ENCODE peak calls at places on chromosomes 1 and 21, in nine cellular contexts. X is H9; P is T-cell; S is NCI-H446; D is HS-27A; B is cardiac muscle cell; R is DMS79 treated with DMSO at 0.1 percent for 48 hours; E is activated naive CD8-positive, alpha-beta T cell treated with anti-CD3 and anti-CD28 coated beads, Interleukin-2, amount 10 ng/mL, durations not matched to agents 7 days and 5 days; O is lower lobe of right lung. K is an unnamed sample.

GRCh38 chr21:45409466-45410150 is 4.6 kb downstream of the COL18A1 start:
- DNase-seq in X (no peak), O (no peak), S (no peak), P (no peak), E (no peak), D (no peak), R (no peak), B (no peak), K (no peak)

GRCh38 chr1:162726539-162726938 is 64.0 kb upstream of the HSD17B7 start:
- DNase-seq in R (no peak), B (no peak), P (no peak), O (no peak), X (no peak), S (no peak), D (no peak), E (no peak), K (no peak)

GRCh38 chr1:177444997-177445746 is 274.4 kb downstream of the BRINP2 start:
- DNase-seq in X (no peak), D (no peak), R (no peak), P (no peak), E (no peak), S (no peak), B (no peak), O (no peak), K (no peak)

GRCh38 chr1:119827010-119827409 is 15.8 kb upstream of the REG4 start:
- DNase-seq in S (no peak), P (no peak), X (no peak), E (no peak), O (no peak), D (no peak), R (no peak), B (peak; percentile 6), K (peak; percentile 6)

GRCh38 chr1:167795810-167796740 is 74.3 kb downstream of the MPZL1 start:
- DNase-seq in S (no peak), B (peak; percentile 71), P (no peak), O (no peak), D (no peak), E (no peak), X (no peak), R (no peak), K (no peak)

GRCh38 chr1:1435094-1435903 is at the start of gene VWA1:
- DNase-seq in O (peak; percentile 72), X (no peak), S (peak; percentile 17), E (peak; percentile 90), B (peak; percentile 80), P (peak; percentile 24), D (no peak), R (peak; percentile 18), K (peak; percentile 54)

GRCh38 chr1:182391028-182391361 is 595 bp downstream of the GLUL start:
- DNase-seq in E (no peak), B (no peak), R (no peak), D (no peak), O (peak; percentile 48), X (no peak), P (no peak), S (peak; percentile 41), K (no peak)

GRCh38 chr1:13517193-13517812 is 3.5 kb upstream of the LRRC38 start:
- DNase-seq in X (peak; percentile 75), E (no peak), O (no peak), P (no peak), S (no peak), D (no peak), R (no peak), B (peak; percentile 30), K (no peak)

GRCh38 chr1:27044613-27045091 is 32.0 kb upstream of the TENT5B start:
- DNase-seq in B (peak; percentile 83), X (peak; percentile 92), D (peak; percentile 63), P (peak; percentile 85), E (peak; percentile 95), S (peak; percentile 74), O (peak; percentile 88), R (peak; percentile 84), K (peak; percentile 83)

GRCh38 chr1:171219751-171220385 is 28.4 kb upstream of the FMO1 start:
- DNase-seq in E (no peak), R (no peak), S (no peak), O (no peak), B (peak; percentile 95), P (no peak), X (peak; percentile 71), D (no peak), K (no peak)

GRCh38 chr1:32316906-32317282 is 19.1 kb downstream of the MARCKSL1 start:
- DNase-seq in R (no peak), B (no peak), S (no peak), D (no peak), E (no peak), O (no peak), P (no peak), X (no peak), K (no peak)

GRCh38 chr21:45001134-45002095 is 61.6 kb downstream of the SLX9 start:
- DNase-seq in S (no peak), O (peak; percentile 47), B (peak; percentile 77), R (no peak), D (peak; percentile 53), X (no peak), P (no peak), E (no peak), K (no peak)

GRCh38 chr1:159012495-159012894 is 2.8 kb downstream of the IFI16 start:
- DNase-seq in E (peak; percentile 41), S (no peak), X (no peak), B (peak; percentile 45), P (peak; percentile 36), O (no peak), D (no peak), R (no peak), K (peak; percentile 90)

GRCh38 chr1:203202431-203203245 is 16.1 kb upstream of the CHI3L1 start:
- DNase-seq in P (no peak), E (no peak), X (no peak), S (no peak), O (no peak), D (no peak), R (no peak), B (peak; percentile 99), K (no peak)

GRCh38 chr1:228332797-228333738 is 73.6 kb downstream of the TRIM11 start:
- DNase-seq in X (peak; percentile 15), B (no peak), D (no peak), R (no peak), P (no peak), O (peak; percentile 28), E (peak; percentile 14), S (no peak), K (no peak)

GRCh38 chr21:45439171-45439872 is 34.4 kb downstream of the COL18A1 start:
- DNase-seq in E (peak; percentile 92), P (peak; percentile 81), B (peak; percentile 94), O (peak; percentile 87), X (peak; percentile 86), S (peak; percentile 32), R (peak; percentile 39), D (peak; percentile 33), K (peak; percentile 90)

GRCh38 chr1:185570962-185571361 is 163.2 kb upstream of the HMCN1 start:
- DNase-seq in X (no peak), D (no peak), O (no peak), R (no peak), S (no peak), E (no peak), B (no peak), P (no peak), K (no peak)

GRCh38 chr21:31173881-31174555 is 135.7 kb upstream of the KRTAP19-8 start:
- DNase-seq in S (no peak), X (no peak), B (peak; percentile 49), R (no peak), E (no peak), P (peak; percentile 49), D (no peak), O (peak; percentile 61), K (no peak)

GRCh38 chr21:42499430-42500106 is 3.5 kb upstream of the RSPH1 start:
- DNase-seq in S (no peak), X (no peak), R (no peak), B (no peak), D (no peak), O (no peak), E (no peak), P (no peak), K (no peak)

GRCh38 chr1:37394574-37395464 is 79.6 kb upstream of the ZC3H12A start:
- DNase-seq in E (no peak), P (no peak), D (no peak), R (peak; percentile 70), X (peak; percentile 95), S (no peak), B (no peak), O (no peak), K (no peak)

GRCh38 chr1:28112388-28113311 is 24.2 kb upstream of the EYA3 start:
- DNase-seq in B (peak; percentile 43), O (peak; percentile 65), E (no peak), S (no peak), D (peak; percentile 89), R (no peak), X (peak; percentile 49), P (no peak), K (peak; percentile 73)

GRCh38 chr1:151970641-151971040 is 23.0 kb downstream of the S100A10 start:
- DNase-seq in B (peak; percentile 49), R (no peak), D (no peak), E (no peak), S (no peak), X (no peak), P (no peak), O (no peak), K (no peak)